ENCODE peak calls at places on chromosomes 6 and 20, in eight cellular contexts. K, C, P, D, A, B, X and J are unnamed samples.

GRCh38 chr20:37850724-37851123 is 52.2 kb upstream of the VSTM2L start:
- DNase-seq in C (no peak), A (no peak), P (no peak), X (no peak), D (no peak), K (no peak), B (no peak), J (peak)

GRCh38 chr6:34953084-34954025 is 64.3 kb downstream of the ANKS1A start:
- DNase-seq in C (no peak), D (no peak), P (peak), B (no peak), K (no peak), A (peak), X (no peak), J (no peak)

GRCh38 chr6:71336901-71337300 is 48.3 kb downstream of the OGFRL1 start:
- DNase-seq in K (no peak), D (no peak), C (no peak), P (no peak), B (no peak), A (no peak), X (no peak), J (no peak)

GRCh38 chr6:43951063-43951755 is 176.0 kb downstream of the MRPL14 start:
- DNase-seq in B (no peak), D (no peak), P (peak), X (peak), C (no peak), A (peak), K (no peak), J (peak)

GRCh38 chr20:55800501-55800900 is 204.8 kb downstream of the CBLN4 start:
- DNase-seq in K (no peak), A (no peak), B (no peak), D (no peak), P (no peak), C (no peak), X (no peak), J (no peak)

GRCh38 chr20:50130995-50131394 is 18.0 kb upstream of the UBE2V1 start:
- DNase-seq in X (no peak), K (no peak), B (no peak), C (no peak), P (peak), A (no peak), D (no peak), J (no peak)

GRCh38 chr6:77457720-77458349 is 5.5 kb downstream of the HTR1B start:
- DNase-seq in A (peak), D (peak), C (no peak), K (peak), P (peak), X (peak), B (peak), J (peak)

GRCh38 chr6:45462190-45463134 is 84.7 kb upstream of the SUPT3H start:
- DNase-seq in C (no peak), P (no peak), A (no peak), X (no peak), D (no peak), K (no peak), B (no peak), J (no peak)

GRCh38 chr6:85865665-85866372 is 223.1 kb upstream of the SYNCRIP start:
- DNase-seq in X (no peak), A (no peak), B (peak), D (no peak), C (no peak), K (no peak), P (no peak), J (no peak)

GRCh38 chr20:56781108-56781739 is 152.1 kb downstream of the TFAP2C start:
- DNase-seq in P (no peak), A (no peak), X (no peak), B (no peak), K (no peak), D (no peak), C (no peak), J (no peak)

GRCh38 chr6:11023032-11023431 is 21.1 kb downstream of the ELOVL2 start:
- DNase-seq in B (no peak), A (no peak), D (no peak), X (no peak), C (no peak), P (no peak), K (no peak), J (no peak)

GRCh38 chr6:136087986-136088385 is 162.1 kb downstream of the MTFR2 start:
- DNase-seq in B (no peak), A (no peak), P (no peak), C (no peak), D (no peak), X (no peak), K (no peak), J (no peak)

GRCh38 chr20:36821964-36822437 is 48.4 kb upstream of the DSN1 start:
- DNase-seq in A (no peak), B (no peak), D (no peak), P (no peak), C (no peak), X (no peak), K (no peak), J (no peak)

GRCh38 chr6:139912735-139913400 is 538.4 kb upstream of the CITED2 start:
- DNase-seq in B (no peak), A (no peak), D (no peak), C (no peak), K (no peak), P (no peak), X (no peak), J (no peak)

GRCh38 chr6:124490123-124490522 is 472.1 kb upstream of the RNF217 start:
- DNase-seq in D (no peak), P (no peak), A (no peak), K (no peak), B (no peak), C (no peak), X (no peak), J (no peak)

GRCh38 chr6:43796910-43797890 is 27.2 kb downstream of the VEGFA start:
- DNase-seq in D (no peak), B (no peak), P (no peak), K (no peak), C (no peak), A (no peak), X (no peak), J (no peak)

GRCh38 chr6:28756555-28756918 is 167.2 kb downstream of the TRIM27 start:
- DNase-seq in A (no peak), B (no peak), D (no peak), P (no peak), K (no peak), C (no peak), X (no peak), J (no peak)

GRCh38 chr6:48032156-48032555 is 78.8 kb downstream of the PTCHD4 start:
- DNase-seq in K (no peak), C (no peak), A (no peak), X (no peak), P (no peak), D (peak), B (no peak), J (no peak)

GRCh38 chr20:38167851-38168760 is 3.0 kb upstream of the TGM2 start:
- DNase-seq in K (no peak), P (peak), D (peak), X (no peak), B (no peak), C (no peak), A (no peak), J (no peak)

GRCh38 chr6:93194480-93194879 is 224.9 kb downstream of the EPHA7 start:
- DNase-seq in B (no peak), K (no peak), A (no peak), X (no peak), P (no peak), C (no peak), D (no peak), J (no peak)

GRCh38 chr20:7459123-7459522 is 481.1 kb downstream of the HAO1 start:
- DNase-seq in C (no peak), X (no peak), D (no peak), K (no peak), A (no peak), P (no peak), B (no peak), J (no peak)

GRCh38 chr6:1396952-1397868 is 7.8 kb downstream of the FOXF2 start:
- DNase-seq in K (peak), X (peak), B (peak), D (peak), C (peak), P (peak), A (peak), J (peak)

GRCh38 chr6:32406857-32407256 is at the start of gene BTNL2:
- DNase-seq in K (no peak), X (no peak), A (no peak), C (no peak), B (no peak), D (no peak), P (no peak), J (no peak)

GRCh38 chr6:24522090-24522820 is 27.5 kb downstream of the ALDH5A1 start:
- DNase-seq in X (no peak), K (no peak), D (no peak), C (no peak), P (no peak), B (no peak), A (no peak), J (peak)

GRCh38 chr20:57433658-57434389 is 42.6 kb downstream of the RBM38 start:
- DNase-seq in A (no peak), D (no peak), K (peak), X (peak), P (no peak), B (no peak), C (no peak), J (no peak)